ENCODE peak calls at places on chromosome 10, in eight cellular contexts. I, W, A, P, B, H, F and T are unnamed samples.

GRCh38 chr10:114379631-114380041 is 24.7 kb downstream of the AFAP1L2 start:
- DNase-seq in I (no peak), W (no peak), A (no peak), P (no peak), B (no peak), H (no peak), F (no peak), T (no peak)

GRCh38 chr10:87961314-87961713 is 97.9 kb downstream of the PTEN start:
- DNase-seq in I (no peak), W (no peak), A (peak), P (no peak), B (no peak), H (peak), F (no peak), T (no peak)

GRCh38 chr10:23064288-23065114 is 30.9 kb upstream of the MSRB2 start:
- DNase-seq in I (no peak), W (no peak), A (no peak), P (no peak), B (no peak), H (no peak), F (no peak), T (no peak)

GRCh38 chr10:77493851-77494788 is 143.5 kb downstream of the KCNMA1 start:
- DNase-seq in I (no peak), W (no peak), A (peak), P (no peak), B (no peak), H (no peak), F (no peak), T (no peak)

GRCh38 chr10:4219901-4220300 is 434.9 kb upstream of the KLF6 start:
- DNase-seq in I (no peak), W (no peak), A (no peak), P (no peak), B (no peak), H (no peak), F (no peak), T (no peak)

GRCh38 chr10:43212043-43212721 is 54.7 kb downstream of the RASGEF1A start:
- DNase-seq in I (peak), W (peak), A (no peak), P (no peak), B (peak), H (no peak), F (no peak), T (no peak)

GRCh38 chr10:92544296-92544695 is 29.6 kb downstream of the IDE start:
- DNase-seq in I (no peak), W (no peak), A (no peak), P (no peak), B (no peak), H (no peak), F (no peak), T (no peak)

GRCh38 chr10:97805096-97805879 is 33.5 kb upstream of the SFRP5 start:
- DNase-seq in I (no peak), W (no peak), A (no peak), P (no peak), B (no peak), H (no peak), F (no peak), T (no peak)

GRCh38 chr10:22670796-22671195 is 43.6 kb downstream of the PIP4K2A start:
- DNase-seq in I (no peak), W (no peak), A (peak), P (no peak), B (no peak), H (no peak), F (peak), T (peak)